ENCODE peak calls at places on chromosomes 6 and 20, in four cellular contexts. Q, U, R and X are unnamed samples.

GRCh38 chr6:37038297-37039198 is 33.1 kb downstream of the FGD2 start:
- DNase-seq in R (no peak), U (peak), Q (peak), X (no peak)

GRCh38 chr20:1087311-1087710 is 31.1 kb upstream of the PSMF1 start:
- DNase-seq in Q (no peak), R (no peak), U (no peak), X (no peak)

GRCh38 chr6:13336553-13336952 is 8.2 kb upstream of the TBC1D7 start:
- DNase-seq in R (no peak), Q (peak), U (peak), X (peak)

GRCh38 chr6:14781707-14782306 is 464.1 kb upstream of the JARID2 start:
- DNase-seq in U (peak), R (no peak), Q (no peak), X (no peak)

GRCh38 chr6:111228094-111228493 is 140.8 kb downstream of the SLC16A10 start:
- DNase-seq in U (no peak), Q (no peak), R (no peak), X (no peak)

GRCh38 chr6:43433148-43433547 is 5.8 kb downstream of the ABCC10 start:
- DNase-seq in R (no peak), Q (no peak), U (no peak), X (no peak)

GRCh38 chr6:138569970-138570715 is 70.8 kb upstream of the NHSL1 start:
- DNase-seq in R (no peak), Q (peak), U (no peak), X (no peak)

GRCh38 chr6:166351715-166352285 is 9.5 kb upstream of the SFT2D1 start:
- DNase-seq in U (peak), R (peak), Q (no peak), X (no peak)

GRCh38 chr20:50464026-50464724 is 46.0 kb upstream of the PTPN1 start:
- DNase-seq in U (peak), Q (peak), R (no peak), X (peak)

GRCh38 chr20:37929366-37930014 is 26.6 kb downstream of the VSTM2L start:
- DNase-seq in U (no peak), Q (no peak), R (no peak), X (no peak)

GRCh38 chr6:73073238-73073637 is 152.1 kb downstream of the KHDC1L start:
- DNase-seq in Q (no peak), R (no peak), U (no peak), X (no peak)

GRCh38 chr20:11686900-11687543 is 230.7 kb upstream of the BTBD3 start:
- DNase-seq in Q (peak), R (no peak), U (no peak), X (peak)

GRCh38 chr6:116971959-116972358 is 94.9 kb downstream of the RFX6 start:
- DNase-seq in Q (peak), R (no peak), U (peak), X (peak)

GRCh38 chr6:41288025-41288777 is 1.7 kb upstream of the TREM1 start:
- DNase-seq in R (no peak), U (no peak), Q (peak), X (no peak)

GRCh38 chr6:115591973-115592486 is 468.7 kb downstream of the FRK start:
- DNase-seq in R (no peak), U (no peak), Q (peak), X (no peak)

GRCh38 chr20:54345301-54345724 is 130.1 kb upstream of the DOK5 start:
- DNase-seq in U (no peak), Q (peak), R (peak), X (peak)

GRCh38 chr6:139853302-139853992 is 479.0 kb upstream of the CITED2 start:
- DNase-seq in Q (peak), R (no peak), U (no peak), X (no peak)

GRCh38 chr6:2215342-2215741 is 30.1 kb downstream of the GMDS start:
- DNase-seq in U (no peak), R (no peak), Q (no peak), X (no peak)

GRCh38 chr20:46215913-46216707 is 92.2 kb downstream of the CDH22 start:
- DNase-seq in R (no peak), Q (peak), U (peak), X (peak)

GRCh38 chr6:25449774-25450173 is 170.6 kb downstream of the CARMIL1 start:
- DNase-seq in U (no peak), R (no peak), Q (no peak), X (no peak)

GRCh38 chr6:30685977-30686907 is at the start of gene PPP1R18:
- DNase-seq in R (no peak), U (peak), Q (peak), X (peak)

GRCh38 chr6:44631968-44632367 is 244.5 kb downstream of the CDC5L start:
- DNase-seq in U (no peak), R (no peak), Q (no peak), X (no peak)

GRCh38 chr20:25196701-25197120 is 1.2 kb downstream of the ENTPD6 start:
- DNase-seq in U (no peak), Q (no peak), R (no peak), X (no peak)

DNA sequence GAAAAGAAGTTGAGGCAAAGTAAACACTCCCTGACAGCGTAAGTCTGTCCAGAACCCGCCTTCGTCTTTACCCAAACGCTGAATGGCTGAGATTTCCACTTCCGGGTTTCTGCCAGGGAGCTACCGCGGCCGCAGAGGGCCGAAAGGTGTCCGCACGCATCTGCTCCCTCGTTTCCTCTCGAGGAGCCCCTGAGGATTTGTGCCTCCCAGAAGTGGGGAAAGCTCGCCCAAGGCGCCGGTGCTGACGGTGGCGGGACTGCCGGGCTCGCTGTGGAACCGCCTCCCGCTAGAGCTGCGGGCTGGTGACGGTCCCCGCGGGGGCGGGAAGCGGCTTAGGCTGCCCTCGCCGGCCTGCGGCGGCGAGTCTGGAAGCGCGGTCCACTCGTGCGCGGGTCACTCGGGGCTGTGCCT is 1760.2 kb upstream of the DEFB115 start:
- DNase-seq in R (no peak), Q (no peak), U (peak), X (no peak)
- TF ChIP-seq FOS in R (no peak), Q (no peak), U (no peak), X (no peak)

GRCh38 chr6:113356139-113356538 is 501.0 kb upstream of the MARCKS start:
- DNase-seq in Q (no peak), U (no peak), R (no peak), X (no peak)

GRCh38 chr6:113350521-113350920 is 506.6 kb upstream of the MARCKS start:
- DNase-seq in R (no peak), Q (peak), U (no peak), X (no peak)

GRCh38 chr6:113352831-113353230 is 504.3 kb upstream of the MARCKS start:
- DNase-seq in Q (no peak), R (no peak), U (no peak), X (no peak)

GRCh38 chr6:113351183-113351834 is 505.8 kb upstream of the MARCKS start:
- DNase-seq in Q (peak), U (no peak), R (no peak), X (peak)

GRCh38 chr6:113352029-113352801 is 504.9 kb upstream of the MARCKS start:
- DNase-seq in U (no peak), Q (peak), R (no peak), X (peak)
- TF ChIP-seq FOS in U (no peak), Q (peak), R (no peak), X (peak)

DNA sequence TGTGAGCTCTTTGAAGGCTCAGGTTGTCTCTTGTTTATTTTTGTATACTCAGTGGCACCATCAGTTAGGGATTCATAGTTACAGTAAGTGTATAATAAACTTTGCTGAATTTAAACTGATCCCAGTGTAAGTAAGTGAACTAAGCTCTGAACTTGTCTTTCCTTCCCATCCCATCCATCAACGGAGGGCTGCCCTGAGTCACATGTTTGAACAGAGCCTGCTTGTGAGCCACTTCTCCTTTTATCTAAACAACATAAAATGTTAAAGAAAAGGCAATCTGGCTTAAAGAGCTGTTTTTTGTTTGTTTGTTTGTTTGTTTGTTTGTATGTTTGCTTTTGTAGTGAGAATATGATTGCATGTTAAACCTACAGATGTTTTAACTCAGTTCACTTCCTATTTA is 185.7 kb upstream of the MARCKS start:
- DNase-seq in U (no peak), Q (peak), R (no peak), X (no peak)
- TF ChIP-seq FOS in U (no peak), Q (no peak), R (no peak), X (no peak)

GRCh38 chr20:13441388-13441787 is 197.3 kb downstream of the TASP1 start:
- DNase-seq in Q (no peak), U (peak), R (no peak), X (no peak)

GRCh38 chr20:13432126-13432525 is 206.6 kb downstream of the TASP1 start:
- DNase-seq in R (no peak), Q (no peak), U (no peak), X (no peak)

GRCh38 chr20:13436530-13436929 is 202.2 kb downstream of the TASP1 start:
- DNase-seq in Q (no peak), R (no peak), U (no peak), X (no peak)
- TF ChIP-seq FOS in Q (no peak), R (no peak), U (no peak), X (no peak)

GRCh38 chr6:8387942-8388437 is 47.4 kb downstream of the SLC35B3 start:
- DNase-seq in U (peak), R (no peak), Q (no peak), X (no peak)

GRCh38 chr6:8391934-8392333 is 43.4 kb downstream of the SLC35B3 start:
- DNase-seq in Q (no peak), R (no peak), U (no peak), X (no peak)

GRCh38 chr6:8389034-8389818 is 46.1 kb downstream of the SLC35B3 start:
- DNase-seq in U (no peak), R (no peak), Q (no peak), X (no peak)

DNA sequence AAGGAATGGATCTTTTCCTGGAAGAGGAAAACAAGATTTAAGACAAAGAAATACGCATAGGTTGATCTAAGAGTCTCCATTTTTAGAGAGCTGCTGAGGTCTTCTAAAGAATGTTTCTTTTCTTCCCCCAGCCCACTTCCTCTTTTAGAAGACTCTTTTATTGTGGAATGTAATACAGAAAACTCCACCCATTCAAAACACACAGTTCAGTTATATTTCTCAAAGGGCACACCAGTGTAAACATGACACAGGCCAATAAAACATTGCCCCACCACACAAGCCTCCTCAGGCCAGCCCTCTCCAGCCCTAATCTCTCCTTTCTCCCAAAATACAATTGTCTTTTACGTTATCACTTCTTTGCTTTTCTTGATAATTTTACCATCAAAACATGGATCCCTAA is 42.8 kb downstream of the SLC35B3 start:
- DNase-seq in U (no peak), Q (no peak), R (no peak), X (no peak)
- TF ChIP-seq FOS in U (no peak), Q (no peak), R (no peak), X (no peak)

GRCh38 chr6:122730775-122731386 is 48.6 kb upstream of the FABP7 start:
- DNase-seq in Q (peak), R (no peak), U (peak), X (peak)
- TF ChIP-seq FOS in Q (no peak), R (no peak), U (no peak), X (no peak)

GRCh38 chr6:33905081-33905609 is 101.3 kb upstream of the MLN start:
- DNase-seq in R (peak), U (peak), Q (no peak), X (no peak)
- TF ChIP-seq FOS in R (no peak), U (no peak), Q (no peak), X (no peak)

DNA sequence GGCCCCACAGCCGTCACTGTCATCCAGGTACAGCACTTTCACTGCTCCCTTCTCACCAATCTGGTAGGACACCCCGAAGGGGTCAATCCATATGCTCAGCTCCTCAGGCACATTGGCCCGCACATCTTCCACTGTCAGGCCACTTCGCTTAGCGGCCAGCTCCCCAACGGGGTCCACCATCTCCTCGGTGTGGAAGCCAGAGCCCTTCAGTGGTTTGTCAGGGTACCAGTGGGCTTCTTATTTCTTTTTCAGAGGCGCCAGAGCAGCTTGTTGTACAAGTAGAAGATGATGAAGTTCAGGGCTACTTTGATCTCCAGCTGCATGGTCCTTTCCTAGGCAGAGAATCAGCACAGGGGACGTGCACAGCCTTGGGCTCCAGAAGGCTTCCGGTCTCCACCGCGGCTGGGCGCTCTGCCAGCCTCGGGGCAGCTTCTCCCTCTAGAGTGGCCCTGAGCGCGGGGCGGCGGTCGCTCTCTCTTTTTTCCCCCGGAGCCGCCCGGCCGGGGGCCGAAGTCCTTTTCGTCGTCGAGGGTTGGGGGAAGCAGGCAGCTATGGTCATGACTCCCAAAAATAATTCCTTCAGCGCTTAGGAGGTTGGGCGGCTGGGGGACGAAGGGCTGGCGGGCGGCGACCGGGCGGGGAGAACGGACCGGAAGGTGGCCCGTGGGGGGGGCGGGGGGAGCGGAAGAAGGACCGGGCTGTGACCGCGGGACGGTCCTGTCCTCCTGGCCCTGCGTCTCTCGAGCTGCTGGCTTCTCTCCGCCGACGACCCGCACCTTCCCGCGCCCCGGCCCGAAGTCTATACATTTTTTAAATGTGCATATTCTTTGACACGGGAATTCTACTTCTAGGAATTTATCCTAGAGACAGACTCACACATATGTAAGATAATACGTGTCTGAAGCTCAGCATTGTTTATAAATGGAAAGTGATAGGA is 6.5 kb upstream of the ZSCAN9 start:
- DNase-seq in Q (peak), R (no peak), U (peak), X (peak)
- TF ChIP-seq FOS in Q (no peak), R (no peak), U (no peak), X (no peak)

GRCh38 chr6:106972500-106972899 is 2.0 kb downstream of the CD24 start:
- DNase-seq in U (no peak), R (no peak), Q (no peak), X (no peak)
- TF ChIP-seq FOS in U (no peak), R (no peak), Q (no peak), X (no peak)

GRCh38 chr6:33901822-33902816 is 98.3 kb upstream of the MLN start:
- DNase-seq in R (no peak), U (peak), Q (no peak), X (no peak)

GRCh38 chr6:33903579-33903978 is 99.8 kb upstream of the MLN start:
- DNase-seq in U (peak), R (no peak), Q (no peak), X (no peak)

GRCh38 chr6:33907227-33907626 is 103.4 kb upstream of the MLN start:
- DNase-seq in Q (no peak), R (no peak), U (no peak), X (no peak)

GRCh38 chr6:33906413-33906812 is 102.6 kb upstream of the MLN start:
- DNase-seq in R (no peak), U (no peak), Q (no peak), X (no peak)

DNA sequence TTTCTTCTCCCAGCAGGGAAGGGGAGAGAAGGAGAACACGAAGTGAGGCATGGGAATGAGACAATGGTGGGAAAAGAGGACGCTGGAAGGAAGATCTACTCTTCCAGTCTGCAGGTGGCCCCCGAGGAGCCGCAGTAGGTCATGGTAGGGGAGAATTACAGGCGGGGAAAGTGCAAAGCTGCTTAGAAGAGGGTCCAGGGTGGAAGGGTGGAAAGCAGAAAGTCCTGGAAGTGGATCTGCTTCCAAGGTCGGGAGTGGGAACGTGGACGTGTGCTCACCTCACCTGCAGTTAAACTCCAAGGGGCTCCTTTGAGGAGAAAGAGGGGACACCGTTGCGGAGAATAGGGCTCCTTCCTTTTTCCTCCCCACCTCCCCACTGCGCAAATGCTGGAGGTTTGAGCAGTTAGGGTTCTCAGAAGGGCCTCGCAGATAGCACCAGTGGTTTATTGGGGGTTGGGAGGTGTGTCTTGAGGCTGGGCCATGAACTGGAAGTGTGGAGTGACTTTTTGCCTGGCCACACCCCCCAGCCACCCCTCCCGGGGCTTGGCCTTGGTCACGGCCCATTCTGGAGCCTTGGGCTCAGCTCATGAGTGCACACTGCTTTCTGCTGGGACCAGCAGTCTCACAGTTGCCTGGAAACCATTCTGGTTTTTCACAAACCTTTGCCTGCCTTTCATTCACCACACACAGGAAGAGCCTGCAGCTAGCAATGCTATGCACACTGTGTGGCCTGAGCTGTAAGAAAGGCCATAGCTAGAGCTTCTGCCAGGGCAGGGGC is 100.4 kb upstream of the MLN start:
- DNase-seq in R (peak), Q (no peak), U (peak), X (no peak)
- TF ChIP-seq FOS in R (no peak), Q (no peak), U (no peak), X (no peak)